ENCODE peak calls at places on chromosome 20, in ten cellular contexts. Q is choroid plexus epithelial cell; S is NAMALWA; H is iris pigment epithelial cell; J is EL; G is neural crest cell; N is activated naive CD8-positive, alpha-beta T cell treated with anti-CD3 and anti-CD28 coated beads for 36 hours; X is IMR-90; K is spleen; E is activated CD8-positive, alpha-beta memory T cell treated with anti-CD3 and anti-CD28 coated beads, Interleukin-2, amount 10 ng/mL, durations not matched to agents 7 days and 5 days. I is an unnamed sample.

GRCh38 chr20:33648396-33649004 is 13.6 kb upstream of the C20orf144 start:
- DNase-seq in Q (no peak), S (no peak), H (no peak), J (no peak), G (no peak), N (no peak), X (no peak), K (peak; percentile 6), E (no peak), I (no peak)

GRCh38 chr20:4726710-4727391 is 5.1 kb downstream of the PRND start:
- DNase-seq in Q (peak; percentile 56), S (peak; percentile 52), H (peak; percentile 78), J (peak; percentile 72), G (no peak), N (peak; percentile 40), X (peak; percentile 82), K (peak; percentile 80), E (peak; percentile 71), I (no peak)

GRCh38 chr20:58646703-58647102 is 4.4 kb upstream of the STX16 start:
- DNase-seq in Q (no peak), S (no peak), H (no peak), J (no peak), G (no peak), N (no peak), X (no peak), K (no peak), E (no peak), I (no peak)

GRCh38 chr20:54611701-54612487 is 136.5 kb downstream of the DOK5 start:
- DNase-seq in Q (no peak), S (no peak), H (no peak), J (no peak), G (no peak), N (no peak), X (no peak), K (no peak), E (no peak), I (no peak)

GRCh38 chr20:58695895-58696375 is 3.3 kb downstream of the NPEPL1 start:
- DNase-seq in Q (no peak), S (no peak), H (no peak), J (no peak), G (no peak), N (no peak), X (no peak), K (peak; percentile 69), E (no peak), I (peak; percentile 57)

GRCh38 chr20:32160341-32160740 is 47.2 kb downstream of the PLAGL2 start:
- DNase-seq in Q (no peak), S (no peak), H (no peak), J (no peak), G (no peak), N (no peak), X (no peak), K (peak; percentile 36), E (no peak), I (peak; percentile 65)

GRCh38 chr20:38805958-38806854 is 709 bp downstream of the PPP1R16B start:
- DNase-seq in Q (no peak), S (peak; percentile 58), H (no peak), J (no peak), G (peak; percentile 23), N (peak; percentile 64), X (no peak), K (peak; percentile 89), E (peak; percentile 63), I (no peak)

GRCh38 chr20:31758521-31758920 is 19.4 kb downstream of the TPX2 start:
- DNase-seq in Q (no peak), S (no peak), H (no peak), J (no peak), G (no peak), N (no peak), X (peak; percentile 35), K (no peak), E (no peak), I (no peak)

GRCh38 chr20:24718696-24719095 is 230.4 kb upstream of the CST7 start:
- DNase-seq in Q (no peak), S (no peak), H (no peak), J (no peak), G (no peak), N (no peak), X (no peak), K (no peak), E (peak; percentile 9), I (no peak)

GRCh38 chr20:24647713-24648112 is 178.3 kb downstream of the SYNDIG1 start:
- DNase-seq in Q (no peak), S (no peak), H (no peak), J (no peak), G (no peak), N (no peak), X (no peak), K (peak; percentile 6), E (no peak), I (no peak)

GRCh38 chr20:3749689-3750639 is 17.5 kb downstream of the HSPA12B start:
- DNase-seq in Q (no peak), S (no peak), H (no peak), J (no peak), G (peak; percentile 68), N (peak; percentile 68), X (no peak), K (peak; percentile 60), E (peak; percentile 54), I (no peak)

GRCh38 chr20:10761232-10761631 is 87.4 kb upstream of the JAG1 start:
- DNase-seq in Q (peak; percentile 81), S (no peak), H (peak; percentile 93), J (peak; percentile 52), G (no peak), N (no peak), X (peak; percentile 89), K (no peak), E (no peak), I (no peak)

GRCh38 chr20:23436681-23437080 is 2.8 kb upstream of the CSTL1 start:
- DNase-seq in Q (peak; percentile 59), S (no peak), H (peak; percentile 15), J (no peak), G (no peak), N (no peak), X (no peak), K (no peak), E (peak; percentile 9), I (no peak)

GRCh38 chr20:1720845-1721475 is 63.4 kb upstream of the SIRPG start:
- DNase-seq in Q (no peak), S (no peak), H (no peak), J (no peak), G (no peak), N (no peak), X (no peak), K (no peak), E (no peak), I (no peak)

GRCh38 chr20:10519361-10520048 is 84.4 kb downstream of the SLX4IP start:
- DNase-seq in Q (peak; percentile 60), S (no peak), H (peak; percentile 79), J (peak; percentile 85), G (no peak), N (no peak), X (peak; percentile 85), K (no peak), E (peak; percentile 57), I (no peak)

GRCh38 chr20:37369846-37370245 is 23.9 kb downstream of the SRC start:
- DNase-seq in Q (no peak), S (no peak), H (no peak), J (no peak), G (no peak), N (no peak), X (no peak), K (peak; percentile 37), E (no peak), I (peak; percentile 32)

GRCh38 chr20:63167026-63167917 is 48.7 kb downstream of the YTHDF1 start:
- DNase-seq in Q (no peak), S (no peak), H (no peak), J (no peak), G (no peak), N (no peak), X (no peak), K (no peak), E (no peak), I (peak; percentile 68)

GRCh38 chr20:39706089-39706721 is 744.1 kb downstream of the DHX35 start:
- DNase-seq in Q (peak; percentile 3), S (no peak), H (no peak), J (no peak), G (no peak), N (no peak), X (no peak), K (no peak), E (no peak), I (no peak)

GRCh38 chr20:25622450-25623224 is 1.2 kb downstream of the NANP start:
- DNase-seq in Q (peak; percentile 34), S (no peak), H (no peak), J (peak; percentile 7), G (no peak), N (no peak), X (peak; percentile 7), K (no peak), E (no peak), I (no peak)

GRCh38 chr20:23782366-23782983 is 31.7 kb upstream of the CST1 start:
- DNase-seq in Q (peak; percentile 64), S (peak; percentile 34), H (peak; percentile 37), J (peak; percentile 23), G (peak; percentile 9), N (peak; percentile 21), X (peak; percentile 2), K (no peak), E (peak; percentile 48), I (no peak)

GRCh38 chr20:52410182-52410647 is 218.6 kb upstream of the ZFP64 start:
- DNase-seq in Q (peak; percentile 79), S (no peak), H (peak; percentile 90), J (no peak), G (no peak), N (peak; percentile 31), X (peak; percentile 21), K (no peak), E (peak; percentile 62), I (no peak)

GRCh38 chr20:41654884-41655283 is 36.7 kb upstream of the CHD6 start:
- DNase-seq in Q (peak; percentile 37), S (peak; percentile 15), H (peak; percentile 32), J (peak; percentile 13), G (no peak), N (no peak), X (peak; percentile 23), K (no peak), E (no peak), I (no peak)

GRCh38 chr20:16475225-16475624 is 98.0 kb downstream of the KIF16B start:
- DNase-seq in Q (peak; percentile 94), S (no peak), H (peak; percentile 87), J (no peak), G (no peak), N (no peak), X (peak; percentile 72), K (no peak), E (no peak), I (no peak)

GRCh38 chr20:43188861-43189613 is 669 bp downstream of the PTPRT start:
- DNase-seq in Q (no peak), S (no peak), H (no peak), J (no peak), G (no peak), N (no peak), X (no peak), K (no peak), E (no peak), I (no peak)

GRCh38 chr20:1323256-1323655 is 5.7 kb downstream of the SDCBP2 start:
- DNase-seq in Q (peak; percentile 28), S (no peak), H (no peak), J (no peak), G (no peak), N (no peak), X (no peak), K (no peak), E (no peak), I (no peak)

GRCh38 chr20:3239026-3239866 is at the start of gene SLC4A11:
- DNase-seq in Q (peak; percentile 56), S (no peak), H (peak; percentile 75), J (peak; percentile 77), G (peak; percentile 22), N (peak; percentile 59), X (peak; percentile 33), K (peak; percentile 82), E (peak; percentile 60), I (no peak)

GRCh38 chr20:31716818-31717477 is 5.7 kb downstream of the BCL2L1 start:
- DNase-seq in Q (no peak), S (no peak), H (no peak), J (no peak), G (no peak), N (no peak), X (no peak), K (peak; percentile 27), E (no peak), I (no peak)

GRCh38 chr20:61073376-61073775 is 178.7 kb upstream of the CDH4 start:
- DNase-seq in Q (no peak), S (no peak), H (no peak), J (peak; percentile 33), G (no peak), N (no peak), X (no peak), K (no peak), E (no peak), I (no peak)